ENCODE peak calls at places on chromosomes 6 and 20, in five cellular contexts. A is AG10803; D is CD4-positive, alpha-beta T cell; V is astrocyte of the spinal cord; C is activated CD4-positive, alpha-beta T cell treated with anti-CD3 and anti-CD28 coated beads, Interleukin-2, amount 50 U/mL, for 1 hour. X is an unnamed sample.

GRCh38 chr6:52356017-52356416 is 5.9 kb upstream of the PAQR8 start:
- DNase-seq in A (no peak), D (no peak), C (no peak), V (no peak), X (no peak)

GRCh38 chr20:59742351-59743095 is 138.2 kb downstream of the PHACTR3 start:
- DNase-seq in V (no peak), A (no peak), C (no peak), D (no peak), X (no peak)

GRCh38 chr6:140586426-140587061 is 1212.1 kb upstream of the CITED2 start:
- DNase-seq in V (no peak), C (no peak), A (no peak), D (no peak), X (no peak)

GRCh38 chr6:43308101-43308989 is at the start of gene CRIP3:
- DNase-seq in A (peak; percentile 59), V (no peak), C (peak; percentile 48), D (peak; percentile 34), X (peak; percentile 16)

GRCh38 chr20:49157146-49157545 is 31.0 kb downstream of the STAU1 start:
- DNase-seq in D (no peak), C (no peak), A (no peak), V (no peak), X (no peak)

GRCh38 chr6:108731229-108731565 is 117.0 kb upstream of the ARMC2 start:
- DNase-seq in C (no peak), V (no peak), D (no peak), A (no peak), X (no peak)

GRCh38 chr20:8545212-8545611 is 413.1 kb downstream of the PLCB1 start:
- DNase-seq in V (no peak), A (peak; percentile 64), C (no peak), D (no peak), X (no peak)

GRCh38 chr6:21791066-21791465 is 197.5 kb downstream of the SOX4 start:
- DNase-seq in D (no peak), A (no peak), C (no peak), V (no peak), X (no peak)

GRCh38 chr6:144063744-144064401 is 31.5 kb downstream of the SF3B5 start:
- DNase-seq in V (no peak), C (peak; percentile 91), A (peak; percentile 4), D (peak; percentile 86), X (no peak)

GRCh38 chr6:52839124-52840055 is 1.2 kb downstream of the GSTA5 start:
- DNase-seq in D (peak; percentile 29), V (peak; percentile 40), A (peak; percentile 53), C (peak; percentile 32), X (peak; percentile 66)

GRCh38 chr6:43276180-43277082 is 21.6 kb upstream of the SLC22A7 start:
- DNase-seq in C (peak; percentile 23), D (peak; percentile 15), V (no peak), A (peak; percentile 15), X (no peak)

GRCh38 chr6:36633915-36634314 is 39.8 kb downstream of the SRSF3 start:
- DNase-seq in C (no peak), D (no peak), A (peak; percentile 53), V (peak; percentile 90), X (peak; percentile 70)

GRCh38 chr6:28985396-28986164 is 19.5 kb downstream of the ZNF311 start:
- DNase-seq in C (no peak), D (no peak), V (peak; percentile 97), A (peak; percentile 98), X (peak; percentile 98)

GRCh38 chr20:39960522-39961420 is 728.3 kb downstream of the MAFB start:
- DNase-seq in D (no peak), A (no peak), C (no peak), V (no peak), X (no peak)

GRCh38 chr20:39269031-39269461 is 306.9 kb downstream of the DHX35 start:
- DNase-seq in V (peak; percentile 5), C (peak; percentile 3), A (peak; percentile 5), D (no peak), X (no peak)

GRCh38 chr20:59835057-59835447 is 98.4 kb downstream of the SYCP2 start:
- DNase-seq in C (no peak), V (peak; percentile 15), D (no peak), A (no peak), X (no peak)

GRCh38 chr6:125983246-125983945 is 2.9 kb upstream of the TRMT11 start:
- DNase-seq in D (no peak), A (peak; percentile 85), V (peak; percentile 85), C (no peak), X (peak; percentile 68)

GRCh38 chr6:3337521-3338350 is 79.0 kb downstream of the PSMG4 start:
- DNase-seq in C (no peak), D (no peak), V (no peak), A (no peak), X (peak; percentile 19)

GRCh38 chr6:170278743-170279094 is 12.2 kb downstream of the DLL1 start:
- DNase-seq in C (no peak), D (no peak), A (no peak), V (no peak), X (no peak)

GRCh38 chr6:133326584-133326983 is 85.4 kb downstream of the EYA4 start:
- DNase-seq in D (no peak), A (no peak), C (no peak), V (no peak), X (no peak)

GRCh38 chr6:71383891-71384489 is 95.4 kb downstream of the OGFRL1 start:
- DNase-seq in A (peak; percentile 64), C (no peak), D (no peak), V (peak; percentile 80), X (peak; percentile 67)

GRCh38 chr6:43706788-43707187 is 19.2 kb upstream of the MRPS18A start:
- DNase-seq in A (no peak), C (no peak), D (no peak), V (peak; percentile 77), X (no peak)

GRCh38 chr20:51089272-51089671 is 66.4 kb upstream of the KCNG1 start:
- DNase-seq in V (no peak), A (no peak), C (no peak), D (no peak), X (no peak)

GRCh38 chr6:110140650-110141049 is 38.8 kb downstream of the WASF1 start:
- DNase-seq in V (peak; percentile 60), A (peak; percentile 83), D (no peak), C (no peak), X (no peak)

GRCh38 chr20:47456952-47457724 is 44.5 kb upstream of the NCOA3 start:
- DNase-seq in A (peak; percentile 78), D (no peak), C (no peak), V (peak; percentile 69), X (peak; percentile 78)

GRCh38 chr20:45044084-45044573 is 56.8 kb downstream of the KCNS1 start:
- DNase-seq in C (peak; percentile 18), V (peak; percentile 84), A (peak; percentile 83), D (peak; percentile 17), X (peak; percentile 82)

GRCh38 chr20:17568045-17568788 is 1.7 kb upstream of the DSTN start:
- DNase-seq in V (no peak), A (no peak), C (no peak), D (no peak), X (no peak)

GRCh38 chr20:59448828-59449444 is 148.5 kb downstream of the EDN3 start:
- DNase-seq in A (no peak), V (no peak), C (no peak), D (no peak), X (no peak)

GRCh38 chr20:23165964-23166363 is 79.8 kb upstream of the CD93 start:
- DNase-seq in D (no peak), A (no peak), V (no peak), C (no peak), X (no peak)

GRCh38 chr6:88380618-88381288 is 214.6 kb upstream of the CNR1 start:
- DNase-seq in C (no peak), V (no peak), D (no peak), A (no peak), X (peak; percentile 68)

GRCh38 chr6:151286192-151286591 is 46.4 kb downstream of the AKAP12 start:
- DNase-seq in V (no peak), D (no peak), A (no peak), C (no peak), X (peak; percentile 38)

GRCh38 chr6:82362868-82363267 is 749 bp upstream of the TPBG start:
- DNase-seq in C (no peak), V (peak; percentile 90), D (no peak), A (peak; percentile 97), X (no peak)

GRCh38 chr6:52227495-52227894 is 16.8 kb downstream of the IL17F start:
- DNase-seq in A (no peak), V (no peak), D (no peak), C (no peak), X (peak; percentile 25)

GRCh38 chr6:136676075-136676474 is 116.2 kb downstream of the MAP3K5 start:
- DNase-seq in D (no peak), C (no peak), V (no peak), A (no peak), X (peak; percentile 73)